ENCODE peak calls at places on chromosomes 13 and 19, in five cellular contexts. B, Z, F, N and O are unnamed samples.

GRCh38 chr19:15108145-15108844 is 1.1 kb downstream of the SYDE1 start:
- DNase-seq in B (no peak), Z (no peak), F (no peak), N (no peak), O (peak; percentile 52)

GRCh38 chr19:14786421-14786851 is 8.1 kb upstream of the ADGRE2 start:
- DNase-seq in B (no peak), Z (peak; percentile 84), F (no peak), N (peak; percentile 42), O (no peak)

GRCh38 chr19:1168877-1169791 is 4.9 kb downstream of the SBNO2 start:
- DNase-seq in B (peak; percentile 85), Z (peak; percentile 85), F (peak; percentile 75), N (peak; percentile 83), O (peak; percentile 68)

GRCh38 chr13:78758549-78758948 is 99.6 kb upstream of the OBI1 start:
- DNase-seq in B (no peak), Z (no peak), F (no peak), N (no peak), O (no peak)

GRCh38 chr19:50272263-50272897 is 56.8 kb downstream of the KCNC3 start:
- DNase-seq in B (no peak), Z (peak; percentile 56), F (no peak), N (no peak), O (no peak)

GRCh38 chr13:84896128-84896527 is 903.1 kb downstream of the SLITRK6 start:
- DNase-seq in B (peak; percentile 61), Z (no peak), F (peak; percentile 34), N (peak; percentile 63), O (peak; percentile 82)

GRCh38 chr19:11982526-11982925 is 17.7 kb downstream of the ZNF763 start:
- DNase-seq in B (no peak), Z (no peak), F (no peak), N (peak; percentile 61), O (no peak)

GRCh38 chr19:30169196-30169900 is 202.8 kb upstream of the ZNF536 start:
- DNase-seq in B (no peak), Z (no peak), F (no peak), N (no peak), O (no peak)

GRCh38 chr19:9883231-9883758 is 48.2 kb downstream of the PIN1 start:
- DNase-seq in B (no peak), Z (no peak), F (no peak), N (peak; percentile 87), O (no peak)

GRCh38 chr13:46858776-46859175 is 38.1 kb downstream of the HTR2A start:
- DNase-seq in B (no peak), Z (no peak), F (no peak), N (no peak), O (no peak)

GRCh38 chr13:94435604-94436226 is 43.8 kb downstream of the DCT start:
- DNase-seq in B (peak; percentile 58), Z (no peak), F (peak; percentile 46), N (peak; percentile 71), O (peak; percentile 85)

GRCh38 chr13:49248433-49249002 is 793 bp downstream of the CDADC1 start:
- DNase-seq in B (peak; percentile 29), Z (no peak), F (peak; percentile 43), N (peak; percentile 6), O (no peak)

GRCh38 chr19:11921852-11922495 is 2.9 kb upstream of the ZNF700 start:
- DNase-seq in B (peak; percentile 5), Z (no peak), F (no peak), N (no peak), O (no peak)

GRCh38 chr19:23281663-23282276 is 31.6 kb upstream of the ZNF724 start:
- DNase-seq in B (no peak), Z (no peak), F (no peak), N (no peak), O (no peak)

GRCh38 chr19:49564616-49565045 is 15.7 kb downstream of the NOSIP start:
- DNase-seq in B (no peak), Z (no peak), F (no peak), N (no peak), O (no peak)

GRCh38 chr13:41554626-41555386 is 97.5 kb downstream of the RGCC start:
- DNase-seq in B (no peak), Z (no peak), F (no peak), N (no peak), O (no peak)

GRCh38 chr13:51844862-51845573 is at the start of gene TMEM272:
- DNase-seq in B (peak; percentile 11), Z (no peak), F (peak; percentile 20), N (peak; percentile 34), O (peak; percentile 60)

GRCh38 chr19:1690570-1691307 is 38.3 kb upstream of the TCF3 start:
- DNase-seq in B (no peak), Z (no peak), F (no peak), N (peak; percentile 51), O (peak; percentile 57)

GRCh38 chr19:30419581-30420180 is 47.5 kb downstream of the ZNF536 start:
- DNase-seq in B (no peak), Z (no peak), F (no peak), N (no peak), O (no peak)

GRCh38 chr19:49749055-49749716 is 13.9 kb downstream of the TSKS start:
- DNase-seq in B (peak; percentile 37), Z (no peak), F (no peak), N (peak; percentile 22), O (peak; percentile 29)

GRCh38 chr19:22619371-22619770 is 14.8 kb upstream of the ZNF492 start:
- DNase-seq in B (no peak), Z (no peak), F (no peak), N (no peak), O (no peak)

GRCh38 chr19:47093841-47094240 is 19.7 kb downstream of the ZC3H4 start:
- DNase-seq in B (no peak), Z (peak; percentile 48), F (no peak), N (no peak), O (no peak)

GRCh38 chr13:49993666-49994065 is 3.2 kb upstream of the TRIM13 start:
- DNase-seq in B (no peak), Z (no peak), F (no peak), N (no peak), O (no peak)

GRCh38 chr13:103516009-103516795 is 450.0 kb upstream of the SLC10A2 start:
- DNase-seq in B (no peak), Z (no peak), F (no peak), N (no peak), O (no peak)

GRCh38 chr13:29545988-29546387 is 49.5 kb downstream of the SLC7A1 start:
- DNase-seq in B (no peak), Z (no peak), F (no peak), N (no peak), O (no peak)

GRCh38 chr19:48330012-48330681 is 4.8 kb downstream of the EMP3 start:
- DNase-seq in B (no peak), Z (peak; percentile 94), F (peak; percentile 48), N (no peak), O (no peak)

GRCh38 chr13:99342723-99343315 is 35.6 kb upstream of the GPR183 start:
- DNase-seq in B (no peak), Z (no peak), F (no peak), N (no peak), O (no peak)

GRCh38 chr13:99339230-99339721 is 32.1 kb upstream of the GPR183 start:
- DNase-seq in B (no peak), Z (no peak), F (no peak), N (no peak), O (no peak)

GRCh38 chr13:99341969-99342722 is 34.9 kb upstream of the GPR183 start:
- DNase-seq in B (no peak), Z (no peak), F (no peak), N (no peak), O (no peak)

GRCh38 chr13:99340638-99341037 is 33.4 kb upstream of the GPR183 start:
- DNase-seq in B (no peak), Z (no peak), F (no peak), N (no peak), O (no peak)

GRCh38 chr13:99339736-99340392 is 32.7 kb upstream of the GPR183 start:
- DNase-seq in B (peak; percentile 72), Z (no peak), F (peak; percentile 38), N (no peak), O (peak; percentile 74)
- H3K4me3 ChIP-seq in B (no peak overlapping the region), Z (no peak overlapping the region), F (no peak overlapping the region), N (no peak overlapping the region), O (no peak overlapping the region)

DNA sequence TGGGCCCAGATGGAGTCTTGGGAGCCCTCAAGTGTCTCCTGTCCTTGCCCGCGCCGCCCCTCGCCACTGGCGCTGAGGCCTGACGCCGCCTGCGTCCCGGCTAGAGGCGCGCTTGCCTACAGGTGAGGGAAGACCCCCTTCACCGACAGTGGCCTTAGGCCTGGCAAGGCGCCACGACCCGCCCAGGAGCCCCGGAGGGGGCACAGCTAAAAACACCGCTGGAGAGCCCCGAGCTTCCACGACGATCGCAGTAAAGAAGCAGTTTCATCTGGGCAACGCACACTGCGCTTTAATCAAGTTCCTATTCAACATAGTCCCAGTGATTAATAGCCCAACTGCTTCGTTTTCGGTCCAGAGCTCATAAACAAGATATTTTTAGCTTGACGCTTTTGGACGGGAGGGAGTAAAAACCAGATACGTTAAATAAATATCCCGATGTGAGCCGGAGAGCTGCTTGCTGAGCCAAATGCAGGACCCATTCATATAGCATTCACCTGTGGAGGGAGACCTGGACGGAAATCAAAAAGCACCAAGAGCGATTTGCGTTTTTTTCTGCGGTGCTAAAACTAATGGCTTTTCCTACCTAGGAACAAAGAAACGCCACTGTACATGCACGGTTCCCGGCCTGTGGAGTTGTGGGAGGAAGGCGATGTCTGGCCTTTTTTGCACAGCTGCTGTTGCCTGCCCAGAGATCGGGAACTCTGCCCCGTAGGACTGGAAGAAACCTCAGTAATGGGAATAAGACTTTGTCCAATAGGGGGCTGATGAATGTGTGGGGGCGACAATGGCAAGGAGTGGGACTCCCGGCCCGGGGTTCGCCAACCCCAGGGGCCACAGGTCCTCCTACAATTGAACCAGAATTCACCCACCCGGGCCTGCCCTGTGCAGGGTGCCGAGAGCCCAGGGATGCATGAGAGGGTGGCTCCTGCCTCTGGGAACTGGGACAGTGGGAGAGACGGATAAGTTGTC is 1.7 kb upstream of the CEBPA start:
- DNase-seq in B (no peak), Z (peak; percentile 82), F (no peak), N (no peak), O (no peak)
- H3K4me1 ChIP-seq in B (no peaks in the 10 kb centered on the region), Z (peaks cover 9% of the 10 kb centered on the region), F (no peaks in the 10 kb centered on the region), N (peaks cover 5% of the 10 kb centered on the region), O (peaks cover 18% of the 10 kb centered on the region)

GRCh38 chr19:34225659-34226015 is 28.7 kb upstream of the GARRE1 start:
- DNase-seq in B (no peak), Z (no peak), F (no peak), N (no peak), O (no peak)
- H3K9ac ChIP-seq in B (no peak overlapping the region), Z (no peak overlapping the region), F (no peak overlapping the region), N (no peak overlapping the region), O (no peak overlapping the region)

DNA sequence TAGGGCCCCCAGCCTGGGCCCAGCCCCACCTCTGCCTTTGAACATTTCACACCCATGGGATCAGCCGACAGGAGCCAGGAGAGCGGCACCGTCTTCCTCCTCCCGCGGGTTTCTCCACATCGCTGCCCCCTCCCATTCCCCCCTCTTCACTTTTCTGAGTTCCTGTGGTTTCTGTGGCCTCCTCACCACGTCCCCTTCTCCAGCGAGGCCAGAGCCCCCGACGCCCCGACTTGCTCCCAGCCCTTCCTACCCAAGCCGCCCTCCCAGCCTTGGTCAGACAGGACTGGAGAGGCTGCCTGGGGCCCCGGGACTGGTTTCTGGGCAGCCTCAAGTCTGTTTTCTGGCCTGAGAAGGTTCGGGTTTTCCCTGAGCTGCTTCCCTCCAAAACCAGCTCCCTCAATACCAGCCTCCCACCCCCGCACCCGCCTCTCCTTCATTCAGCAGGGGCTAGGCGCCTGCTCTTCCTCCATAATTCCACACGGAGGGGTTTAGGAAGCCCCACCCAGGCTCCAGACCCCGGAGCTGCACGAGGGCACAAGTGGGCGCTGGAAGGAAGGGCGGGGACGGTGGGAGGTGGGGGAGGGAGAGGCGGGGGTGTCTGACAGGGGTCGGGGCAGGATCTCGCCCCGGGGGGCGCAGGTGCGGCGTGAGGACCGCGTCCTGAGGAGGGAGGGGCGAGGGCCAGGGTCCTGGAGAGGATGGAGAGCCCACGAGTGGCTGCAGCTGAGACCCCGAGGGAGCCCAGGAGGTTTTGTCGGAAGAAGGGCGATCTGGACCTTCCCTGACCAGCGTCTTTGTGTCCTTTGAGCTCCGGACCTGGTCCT is 4.0 kb upstream of the SIGLEC10 start:
- DNase-seq in B (no peak), Z (no peak), F (no peak), N (no peak), O (no peak)
- H3K4me3 ChIP-seq in B (no peak overlapping the region), Z (no peak overlapping the region), F (no peak overlapping the region), N (no peak overlapping the region), O (no peak overlapping the region)